ENCODE peak calls at places on chromosomes 11 and 22, in ten cellular contexts. K is tibial artery, Q is astrocyte of the spinal cord, N is BE2C, W is pancreas, E is lower lobe of right lung, D is GM06990, F is IMR-90, H is HepG2, J is body of pancreas. R is an unnamed sample.

GRCh38 chr11:58061813-58062212 is 31.1 kb downstream of the OR6Q1 start:
- DNase-seq in K (no peak), Q (peak; percentile 73), N (no peak), W (no peak), E (no peak), D (no peak), F (peak; percentile 95), H (no peak), J (no peak), R (no peak)

GRCh38 chr22:35728639-35729308 is 11.1 kb downstream of the APOL5 start:
- DNase-seq in K (no peak), Q (no peak), N (no peak), W (peak; percentile 72), E (no peak), D (no peak), F (no peak), H (no peak), J (peak; percentile 75), R (no peak)

GRCh38 chr11:128582496-128583366 is 4.6 kb downstream of the ETS1 start:
- DNase-seq in K (no peak), Q (peak; percentile 95), N (no peak), W (no peak), E (no peak), D (no peak), F (peak; percentile 98), H (no peak), J (peak; percentile 47), R (no peak)

GRCh38 chr11:113730887-113731726 is 25.0 kb upstream of the TMPRSS5 start:
- DNase-seq in K (no peak), Q (peak; percentile 77), N (peak; percentile 70), W (no peak), E (no peak), D (no peak), F (peak; percentile 64), H (peak; percentile 47), J (no peak), R (no peak)

GRCh38 chr11:29352273-29352672 is 664.6 kb downstream of the KCNA4 start:
- DNase-seq in K (no peak), Q (no peak), N (no peak), W (no peak), E (no peak), D (no peak), F (peak; percentile 31), H (no peak), J (no peak), R (no peak)

GRCh38 chr11:77126156-77126775 is 1.8 kb upstream of the MYO7A start:
- DNase-seq in K (no peak), Q (no peak), N (peak; percentile 46), W (peak; percentile 42), E (no peak), D (no peak), F (no peak), H (no peak), J (peak; percentile 32), R (no peak)

GRCh38 chr11:129374993-129375721 is 491 bp upstream of the BARX2 start:
- DNase-seq in K (no peak), Q (peak; percentile 25), N (no peak), W (peak; percentile 73), E (peak; percentile 47), D (peak; percentile 28), F (no peak), H (no peak), J (peak; percentile 77), R (no peak)

GRCh38 chr11:7612056-7612660 is 61.1 kb downstream of the CYB5R2 start:
- DNase-seq in K (no peak), Q (no peak), N (no peak), W (no peak), E (no peak), D (no peak), F (no peak), H (no peak), J (no peak), R (no peak)

GRCh38 chr22:43859621-43860020 is 2.7 kb downstream of the SULT4A1 start:
- DNase-seq in K (no peak), Q (no peak), N (no peak), W (no peak), E (no peak), D (no peak), F (no peak), H (no peak), J (no peak), R (no peak)

GRCh38 chr11:132744771-132745170 is 787.5 kb downstream of the OPCML start:
- DNase-seq in K (no peak), Q (no peak), N (no peak), W (no peak), E (no peak), D (no peak), F (peak; percentile 59), H (no peak), J (no peak), R (no peak)

GRCh38 chr22:23062616-23063538 is 7.4 kb upstream of the GNAZ start:
- DNase-seq in K (peak; percentile 48), Q (no peak), N (peak; percentile 4), W (no peak), E (peak; percentile 20), D (no peak), F (no peak), H (no peak), J (no peak), R (no peak)

GRCh38 chr22:23698094-23698493 is 7.3 kb downstream of the RGL4 start:
- DNase-seq in K (no peak), Q (no peak), N (no peak), W (no peak), E (no peak), D (no peak), F (no peak), H (no peak), J (no peak), R (no peak)

GRCh38 chr11:62146476-62147200 is 22.8 kb downstream of the INCENP start:
- DNase-seq in K (peak; percentile 44), Q (no peak), N (no peak), W (no peak), E (peak; percentile 28), D (no peak), F (no peak), H (no peak), J (peak; percentile 47), R (no peak)

GRCh38 chr11:60852060-60852638 is 3.6 kb downstream of the PTGDR2 start:
- DNase-seq in K (no peak), Q (no peak), N (no peak), W (peak; percentile 60), E (peak; percentile 40), D (no peak), F (no peak), H (no peak), J (peak; percentile 75), R (no peak)

GRCh38 chr11:112523477-112523876 is 262.8 kb upstream of the PLET1 start:
- DNase-seq in K (peak; percentile 66), Q (peak; percentile 3), N (peak; percentile 24), W (peak; percentile 47), E (no peak), D (no peak), F (no peak), H (no peak), J (peak; percentile 63), R (peak; percentile 19)

GRCh38 chr22:40345271-40345670 is 1.0 kb upstream of the ADSL start:
- DNase-seq in K (no peak), Q (peak; percentile 12), N (no peak), W (no peak), E (no peak), D (peak; percentile 29), F (peak; percentile 41), H (no peak), J (no peak), R (no peak)

GRCh38 chr22:30301995-30302809 is 12.9 kb upstream of the CASTOR1 start:
- DNase-seq in K (no peak), Q (peak; percentile 75), N (no peak), W (no peak), E (peak; percentile 79), D (no peak), F (peak; percentile 59), H (no peak), J (peak; percentile 19), R (peak; percentile 57)

GRCh38 chr11:67673902-67674301 is 521 bp downstream of the ALDH3B2 start:
- DNase-seq in K (no peak), Q (no peak), N (no peak), W (no peak), E (no peak), D (no peak), F (no peak), H (no peak), J (no peak), R (no peak)
- H3K4me3 ChIP-seq in K (no peak overlapping the region), Q (no peak overlapping the region), N (no peak overlapping the region), W (no peak overlapping the region), E (no peak overlapping the region), D (no peak overlapping the region), F (no peak overlapping the region), H (no peak overlapping the region), J (no peak overlapping the region), R (no peak overlapping the region)

DNA sequence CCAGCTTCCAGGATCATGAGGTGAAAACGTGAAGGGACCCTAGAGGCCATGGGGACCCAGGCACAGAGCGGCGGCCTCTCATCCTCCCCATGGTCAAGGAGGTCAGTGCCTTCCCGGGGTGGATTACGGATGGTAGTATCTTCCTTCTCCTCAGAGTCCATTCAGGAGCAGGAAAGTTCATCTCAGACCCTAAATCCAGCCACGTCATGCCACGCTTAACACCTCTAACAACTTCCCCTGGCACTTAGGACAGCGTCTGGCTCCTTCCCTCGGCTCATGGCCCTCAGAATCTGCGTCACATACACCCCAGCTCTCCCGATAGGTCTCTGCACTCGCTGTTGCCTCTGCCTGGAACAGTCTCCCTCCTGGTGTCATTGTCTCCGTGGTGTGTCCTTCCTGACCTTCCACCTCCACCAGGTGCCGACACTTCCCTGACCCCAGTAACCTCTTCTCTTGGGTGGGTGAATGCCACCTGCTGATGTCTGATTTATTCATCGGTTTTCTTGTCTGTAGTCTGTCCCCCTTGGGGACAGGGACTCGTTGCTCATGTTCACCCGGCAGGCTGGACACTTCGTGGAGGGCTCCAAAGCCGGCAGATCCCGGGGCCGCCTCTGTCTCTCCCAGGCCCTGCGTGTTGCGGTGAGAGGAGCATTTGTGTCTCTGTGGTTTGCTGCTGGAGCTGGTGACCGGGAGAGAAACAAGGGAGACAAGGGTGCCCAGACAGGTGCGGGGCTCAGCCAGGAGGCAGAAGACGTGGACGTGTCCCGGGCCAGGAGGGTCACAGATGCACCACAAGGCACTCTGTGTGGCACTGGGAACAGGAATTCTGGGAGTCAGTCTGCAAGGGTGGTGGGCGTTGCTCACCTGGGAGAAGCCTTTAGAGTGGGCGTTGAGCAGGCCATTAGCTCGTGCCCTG is 1.4 kb downstream of the MYEOV start:
- DNase-seq in K (no peak), Q (no peak), N (no peak), W (no peak), E (peak; percentile 44), D (no peak), F (no peak), H (no peak), J (no peak), R (no peak)
- TF ChIP-seq CTCF in K (no peak), Q (no peak), N (no peak), W (no peak), E (no peak), D (no peak), F (no peak), H (peak; percentile 15), J (no peak), R (no peak)

GRCh38 chr22:17836977-17837742 is 62.9 kb upstream of the BID start:
- DNase-seq in K (peak; percentile 81), Q (no peak), N (no peak), W (peak; percentile 57), E (no peak), D (no peak), F (no peak), H (no peak), J (peak; percentile 58), R (no peak)
- H3K4me3 ChIP-seq in K (no peak overlapping the region), Q (no peak overlapping the region), N (no peak overlapping the region), W (no peak overlapping the region), E (no peak overlapping the region), D (no peak overlapping the region), F (no peak overlapping the region), H (no peak overlapping the region), J (no peak overlapping the region), R (no peak overlapping the region)

GRCh38 chr11:47328449-47329390 is 23.8 kb downstream of the MYBPC3 start:
- DNase-seq in K (no peak), Q (no peak), N (no peak), W (no peak), E (peak; percentile 34), D (peak; percentile 51), F (no peak), H (no peak), J (no peak), R (no peak)
- TF ChIP-seq CTCF in K (no peak), Q (no peak), N (no peak), W (no peak), E (no peak), D (peak; percentile 35), F (no peak), H (no peak), J (no peak), R (no peak)